ENCODE peak calls at places on chromosomes 5 and 9, in ten cellular contexts. One of them, this sample, is unnamed.
A peak's percentile ranks its signal among the peaks of the same experiment; 100 is the strongest.

GRCh38 chr9:128106940-128107259 is 20.6 kb downstream of the PTGES2 start:
- DNase-seq in K562: no peak
- DNase-seq in transverse colon: no peak
- DNase-seq in MM.1S: no peak
- DNase-seq in heart left ventricle: no peak
- DNase-seq in IMR-90: no peak
- DNase-seq in left ventricle myocardium inferior: no peak
- DNase-seq in effector memory CD4-positive, alpha-beta T cell: no peak
- DNase-seq in aorta: no peak
- DNase-seq in psoas muscle: peak; percentile 66
- DNase-seq in this sample: no peak

GRCh38 chr5:5191906-5192305 is 51.8 kb downstream of the ADAMTS16 start:
- DNase-seq in heart left ventricle: no peak
- DNase-seq in IMR-90: no peak
- DNase-seq in psoas muscle: no peak
- DNase-seq in transverse colon: no peak
- DNase-seq in effector memory CD4-positive, alpha-beta T cell: no peak
- DNase-seq in left ventricle myocardium inferior: no peak
- DNase-seq in MM.1S: no peak
- DNase-seq in aorta: no peak
- DNase-seq in K562: no peak
- DNase-seq in this sample: no peak

GRCh38 chr9:69122086-69122390 is 52.0 kb upstream of the TJP2 start:
- DNase-seq in IMR-90: peak; percentile 61
- DNase-seq in heart left ventricle: peak; percentile 76
- DNase-seq in K562: no peak
- DNase-seq in transverse colon: peak; percentile 68
- DNase-seq in left ventricle myocardium inferior: peak; percentile 71
- DNase-seq in psoas muscle: peak; percentile 73
- DNase-seq in aorta: peak; percentile 85
- DNase-seq in MM.1S: peak; percentile 86
- DNase-seq in effector memory CD4-positive, alpha-beta T cell: no peak
- DNase-seq in this sample: peak; percentile 32

GRCh38 chr5:73028991-73029540 is 73.2 kb downstream of the FCHO2 start:
- DNase-seq in effector memory CD4-positive, alpha-beta T cell: no peak
- DNase-seq in psoas muscle: no peak
- DNase-seq in left ventricle myocardium inferior: no peak
- DNase-seq in IMR-90: peak; percentile 85
- DNase-seq in MM.1S: no peak
- DNase-seq in transverse colon: no peak
- DNase-seq in heart left ventricle: no peak
- DNase-seq in aorta: no peak
- DNase-seq in K562: no peak
- DNase-seq in this sample: no peak

GRCh38 chr5:172692981-172693380 is 51.9 kb downstream of the NEURL1B start:
- DNase-seq in psoas muscle: no peak
- DNase-seq in transverse colon: no peak
- DNase-seq in IMR-90: peak; percentile 35
- DNase-seq in MM.1S: no peak
- DNase-seq in K562: no peak
- DNase-seq in heart left ventricle: peak; percentile 69
- DNase-seq in effector memory CD4-positive, alpha-beta T cell: no peak
- DNase-seq in aorta: no peak
- DNase-seq in left ventricle myocardium inferior: no peak
- DNase-seq in this sample: no peak

GRCh38 chr9:97243606-97244005 is 63.9 kb upstream of the CCDC180 start:
- DNase-seq in K562: no peak
- DNase-seq in left ventricle myocardium inferior: no peak
- DNase-seq in effector memory CD4-positive, alpha-beta T cell: no peak
- DNase-seq in psoas muscle: no peak
- DNase-seq in transverse colon: no peak
- DNase-seq in IMR-90: no peak
- DNase-seq in MM.1S: no peak
- DNase-seq in heart left ventricle: no peak
- DNase-seq in aorta: no peak
- DNase-seq in this sample: no peak

GRCh38 chr9:98226516-98226915 is 28.9 kb downstream of the TBC1D2 start:
- DNase-seq in K562: no peak
- DNase-seq in IMR-90: peak; percentile 57
- DNase-seq in aorta: no peak
- DNase-seq in effector memory CD4-positive, alpha-beta T cell: no peak
- DNase-seq in transverse colon: no peak
- DNase-seq in MM.1S: no peak
- DNase-seq in heart left ventricle: no peak
- DNase-seq in left ventricle myocardium inferior: no peak
- DNase-seq in psoas muscle: no peak
- DNase-seq in this sample: no peak

GRCh38 chr5:74212336-74212735 is 428.2 kb downstream of the ENC1 start:
- DNase-seq in left ventricle myocardium inferior: no peak
- DNase-seq in heart left ventricle: no peak
- DNase-seq in transverse colon: peak; percentile 11
- DNase-seq in MM.1S: peak; percentile 21
- DNase-seq in IMR-90: peak; percentile 30
- DNase-seq in K562: peak; percentile 40
- DNase-seq in effector memory CD4-positive, alpha-beta T cell: no peak
- DNase-seq in aorta: no peak
- DNase-seq in psoas muscle: no peak
- DNase-seq in this sample: no peak

GRCh38 chr5:28766565-28767158 is 1728.3 kb upstream of the CDH9 start:
- DNase-seq in K562: peak; percentile 52
- DNase-seq in psoas muscle: no peak
- DNase-seq in left ventricle myocardium inferior: no peak
- DNase-seq in IMR-90: peak; percentile 21
- DNase-seq in effector memory CD4-positive, alpha-beta T cell: no peak
- DNase-seq in heart left ventricle: no peak
- DNase-seq in MM.1S: peak; percentile 58
- DNase-seq in aorta: no peak
- DNase-seq in transverse colon: no peak
- DNase-seq in this sample: peak; percentile 24

GRCh38 chr9:78369644-78370219 is 72.8 kb downstream of the PSAT1 start:
- DNase-seq in K562: peak; percentile 73
- DNase-seq in heart left ventricle: peak; percentile 33
- DNase-seq in psoas muscle: peak; percentile 62
- DNase-seq in aorta: peak; percentile 65
- DNase-seq in transverse colon: peak; percentile 66
- DNase-seq in effector memory CD4-positive, alpha-beta T cell: peak; percentile 4
- DNase-seq in IMR-90: peak; percentile 69
- DNase-seq in MM.1S: no peak
- DNase-seq in left ventricle myocardium inferior: peak; percentile 57
- DNase-seq in this sample: peak; percentile 30

GRCh38 chr5:32866138-32866537 is 155.0 kb downstream of the NPR3 start:
- DNase-seq in K562: no peak
- DNase-seq in psoas muscle: no peak
- DNase-seq in MM.1S: no peak
- DNase-seq in left ventricle myocardium inferior: no peak
- DNase-seq in effector memory CD4-positive, alpha-beta T cell: no peak
- DNase-seq in heart left ventricle: no peak
- DNase-seq in aorta: no peak
- DNase-seq in IMR-90: no peak
- DNase-seq in transverse colon: no peak
- DNase-seq in this sample: no peak

GRCh38 chr9:119302988-119303698 is 66.1 kb downstream of the BRINP1 start:
- DNase-seq in heart left ventricle: no peak
- DNase-seq in effector memory CD4-positive, alpha-beta T cell: no peak
- DNase-seq in psoas muscle: no peak
- DNase-seq in transverse colon: no peak
- DNase-seq in IMR-90: no peak
- DNase-seq in aorta: no peak
- DNase-seq in MM.1S: no peak
- DNase-seq in K562: no peak
- DNase-seq in left ventricle myocardium inferior: no peak
- DNase-seq in this sample: no peak
- H3K4me1 ChIP-seq in heart left ventricle: no peaks in the 10 kb centered on the region
- H3K4me1 ChIP-seq in effector memory CD4-positive, alpha-beta T cell: no peaks in the 10 kb centered on the region
- H3K4me1 ChIP-seq in psoas muscle: no peaks in the 10 kb centered on the region
- H3K4me1 ChIP-seq in transverse colon: no peaks in the 10 kb centered on the region
- H3K4me1 ChIP-seq in IMR-90: no peaks in the 10 kb centered on the region
- H3K4me1 ChIP-seq in aorta: no peaks in the 10 kb centered on the region
- H3K4me1 ChIP-seq in MM.1S: peaks cover 6% of the 10 kb centered on the region
- H3K4me1 ChIP-seq in K562: no peaks in the 10 kb centered on the region
- H3K4me1 ChIP-seq in left ventricle myocardium inferior: no peaks in the 10 kb centered on the region
- H3K4me1 ChIP-seq in this sample: no peaks in the 10 kb centered on the region

GRCh38 chr9:89768650-89769071 is 163.8 kb downstream of the GADD45G start:
- DNase-seq in MM.1S: no peak
- DNase-seq in transverse colon: no peak
- DNase-seq in heart left ventricle: no peak
- DNase-seq in psoas muscle: peak; percentile 16
- DNase-seq in left ventricle myocardium inferior: no peak
- DNase-seq in K562: no peak
- DNase-seq in IMR-90: no peak
- DNase-seq in effector memory CD4-positive, alpha-beta T cell: no peak
- DNase-seq in aorta: no peak
- DNase-seq in this sample: no peak

GRCh38 chr9:89771205-89771604 is 166.4 kb downstream of the GADD45G start:
- DNase-seq in MM.1S: no peak
- DNase-seq in aorta: no peak
- DNase-seq in effector memory CD4-positive, alpha-beta T cell: no peak
- DNase-seq in heart left ventricle: no peak
- DNase-seq in transverse colon: no peak
- DNase-seq in left ventricle myocardium inferior: no peak
- DNase-seq in psoas muscle: no peak
- DNase-seq in K562: no peak
- DNase-seq in IMR-90: no peak
- DNase-seq in this sample: no peak

GRCh38 chr9:89768051-89768450 is 163.2 kb downstream of the GADD45G start:
- DNase-seq in heart left ventricle: no peak
- DNase-seq in aorta: no peak
- DNase-seq in effector memory CD4-positive, alpha-beta T cell: no peak
- DNase-seq in left ventricle myocardium inferior: no peak
- DNase-seq in IMR-90: no peak
- DNase-seq in transverse colon: no peak
- DNase-seq in K562: no peak
- DNase-seq in MM.1S: no peak
- DNase-seq in psoas muscle: no peak
- DNase-seq in this sample: no peak

GRCh38 chr9:89773170-89773569 is 168.4 kb downstream of the GADD45G start:
- DNase-seq in transverse colon: no peak
- DNase-seq in psoas muscle: peak; percentile 10
- DNase-seq in IMR-90: no peak
- DNase-seq in MM.1S: no peak
- DNase-seq in left ventricle myocardium inferior: no peak
- DNase-seq in K562: no peak
- DNase-seq in heart left ventricle: no peak
- DNase-seq in effector memory CD4-positive, alpha-beta T cell: no peak
- DNase-seq in aorta: no peak
- DNase-seq in this sample: no peak

GRCh38 chr9:89770779-89771178 is 166.0 kb downstream of the GADD45G start:
- DNase-seq in transverse colon: no peak
- DNase-seq in K562: no peak
- DNase-seq in IMR-90: no peak
- DNase-seq in heart left ventricle: no peak
- DNase-seq in left ventricle myocardium inferior: no peak
- DNase-seq in MM.1S: no peak
- DNase-seq in effector memory CD4-positive, alpha-beta T cell: no peak
- DNase-seq in psoas muscle: peak; percentile 43
- DNase-seq in aorta: no peak
- DNase-seq in this sample: no peak
- H3K27ac ChIP-seq in transverse colon: no peak overlapping the region
- H3K27ac ChIP-seq in K562: no peak overlapping the region
- H3K27ac ChIP-seq in IMR-90: no peak overlapping the region
- H3K27ac ChIP-seq in heart left ventricle: no peak overlapping the region
- H3K27ac ChIP-seq in left ventricle myocardium inferior: no peak overlapping the region
- H3K27ac ChIP-seq in MM.1S: no peak overlapping the region
- H3K27ac ChIP-seq in effector memory CD4-positive, alpha-beta T cell: no peak overlapping the region
- H3K27ac ChIP-seq in psoas muscle: no peak overlapping the region
- H3K27ac ChIP-seq in aorta: no peak overlapping the region
- H3K27ac ChIP-seq in this sample: no peak overlapping the region

GRCh38 chr5:135833961-135834638 is 363 bp upstream of the SLC25A48 start:
- DNase-seq in MM.1S: no peak
- DNase-seq in left ventricle myocardium inferior: no peak
- DNase-seq in heart left ventricle: no peak
- DNase-seq in effector memory CD4-positive, alpha-beta T cell: no peak
- DNase-seq in aorta: no peak
- DNase-seq in transverse colon: no peak
- DNase-seq in psoas muscle: peak; percentile 24
- DNase-seq in IMR-90: no peak
- DNase-seq in K562: peak; percentile 52
- DNase-seq in this sample: no peak
- H3K27me3 ChIP-seq in MM.1S: peaks cover 15% of the 10 kb centered on the region
- H3K27me3 ChIP-seq in left ventricle myocardium inferior: peaks cover 87% of the 10 kb centered on the region
- H3K27me3 ChIP-seq in heart left ventricle: peaks cover 25% of the 10 kb centered on the region
- H3K27me3 ChIP-seq in effector memory CD4-positive, alpha-beta T cell: peaks cover 4% of the 10 kb centered on the region
- H3K27me3 ChIP-seq in aorta: no peaks in the 10 kb centered on the region
- H3K27me3 ChIP-seq in transverse colon: peaks cover 57% of the 10 kb centered on the region
- H3K27me3 ChIP-seq in psoas muscle: no peaks in the 10 kb centered on the region
- H3K27me3 ChIP-seq in IMR-90: peaks cover 36% of the 10 kb centered on the region
- H3K27me3 ChIP-seq in K562: peaks cover 2% of the 10 kb centered on the region
- H3K27me3 ChIP-seq in this sample: peaks cover 66% of the 10 kb centered on the region

GRCh38 chr9:4320021-4320420 is 20.2 kb upstream of the GLIS3 start:
- DNase-seq in psoas muscle: no peak
- DNase-seq in effector memory CD4-positive, alpha-beta T cell: no peak
- DNase-seq in MM.1S: no peak
- DNase-seq in IMR-90: no peak
- DNase-seq in transverse colon: no peak
- DNase-seq in heart left ventricle: no peak
- DNase-seq in left ventricle myocardium inferior: no peak
- DNase-seq in K562: no peak
- DNase-seq in aorta: no peak
- DNase-seq in this sample: no peak

GRCh38 chr9:4325113-4325512 is 25.2 kb upstream of the GLIS3 start:
- DNase-seq in MM.1S: no peak
- DNase-seq in heart left ventricle: no peak
- DNase-seq in IMR-90: no peak
- DNase-seq in psoas muscle: no peak
- DNase-seq in K562: no peak
- DNase-seq in effector memory CD4-positive, alpha-beta T cell: no peak
- DNase-seq in transverse colon: no peak
- DNase-seq in aorta: no peak
- DNase-seq in left ventricle myocardium inferior: no peak
- DNase-seq in this sample: no peak

GRCh38 chr9:4324513-4324912 is 24.6 kb upstream of the GLIS3 start:
- DNase-seq in K562: no peak
- DNase-seq in IMR-90: peak; percentile 82
- DNase-seq in aorta: peak; percentile 72
- DNase-seq in left ventricle myocardium inferior: no peak
- DNase-seq in heart left ventricle: no peak
- DNase-seq in effector memory CD4-positive, alpha-beta T cell: no peak
- DNase-seq in transverse colon: no peak
- DNase-seq in MM.1S: no peak
- DNase-seq in psoas muscle: no peak
- DNase-seq in this sample: no peak

GRCh38 chr9:4318741-4319140 is 18.9 kb upstream of the GLIS3 start:
- DNase-seq in psoas muscle: no peak
- DNase-seq in effector memory CD4-positive, alpha-beta T cell: no peak
- DNase-seq in K562: no peak
- DNase-seq in left ventricle myocardium inferior: no peak
- DNase-seq in IMR-90: no peak
- DNase-seq in transverse colon: no peak
- DNase-seq in heart left ventricle: no peak
- DNase-seq in aorta: no peak
- DNase-seq in MM.1S: no peak
- DNase-seq in this sample: no peak

DNA sequence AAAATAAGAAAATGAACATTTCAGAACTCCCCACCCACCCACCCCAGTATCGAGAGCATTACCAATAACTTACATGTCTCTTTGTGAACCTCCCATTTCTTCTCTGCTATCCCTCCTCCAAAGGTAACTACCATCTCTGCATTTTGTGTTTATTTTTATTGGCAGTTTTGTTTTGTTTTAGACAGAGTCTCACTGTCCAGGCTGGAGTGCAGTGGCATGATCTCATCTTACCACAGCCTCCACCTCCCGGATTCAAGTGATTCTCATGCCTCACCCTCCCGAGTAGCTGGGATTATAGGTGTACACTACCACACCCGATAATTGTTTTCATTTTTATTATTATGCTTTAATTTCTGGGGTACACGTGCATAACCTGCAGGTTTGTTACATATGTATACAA is 21.7 kb upstream of the GLIS3 start:
- DNase-seq in K562: no peak
- DNase-seq in effector memory CD4-positive, alpha-beta T cell: no peak
- DNase-seq in aorta: no peak
- DNase-seq in left ventricle myocardium inferior: no peak
- DNase-seq in heart left ventricle: no peak
- DNase-seq in transverse colon: no peak
- DNase-seq in MM.1S: no peak
- DNase-seq in IMR-90: peak; percentile 40
- DNase-seq in psoas muscle: no peak
- DNase-seq in this sample: no peak
- H3K4me1 ChIP-seq in K562: no peaks in the 10 kb centered on the region
- H3K4me1 ChIP-seq in effector memory CD4-positive, alpha-beta T cell: no peaks in the 10 kb centered on the region
- H3K4me1 ChIP-seq in aorta: peaks cover 3% of the 10 kb centered on the region
- H3K4me1 ChIP-seq in left ventricle myocardium inferior: peaks cover 10% of the 10 kb centered on the region
- H3K4me1 ChIP-seq in heart left ventricle: no peaks in the 10 kb centered on the region
- H3K4me1 ChIP-seq in transverse colon: no peaks in the 10 kb centered on the region
- H3K4me1 ChIP-seq in MM.1S: no peaks in the 10 kb centered on the region
- H3K4me1 ChIP-seq in IMR-90: peaks cover 4% of the 10 kb centered on the region
- H3K4me1 ChIP-seq in psoas muscle: no peaks in the 10 kb centered on the region
- H3K4me1 ChIP-seq in this sample: no peaks in the 10 kb centered on the region